ENCODE peak calls at places on chromosomes 11 and 22, in ten cellular contexts. M is ELF-1, N is T follicular helper cell, Y is NCI-H748 treated with DMSO at 0.1 percent for 48 hours, A is aorta, K is M059J, H is GM19239, R is fibroblast of mammary gland, X is esophagus muscularis mucosa, Q is SW 1271. U is an unnamed sample.
A peak's percentile ranks its signal among the peaks of the same experiment; 100 is the strongest.

GRCh38 chr11:31790649-31791048 is 20.5 kb downstream of the PAX6 start:
- DNase-seq in M (no peak), N (no peak), Y (no peak), A (no peak), K (no peak), H (no peak), R (no peak), X (peak; percentile 91), Q (no peak), U (no peak)

GRCh38 chr11:123195182-123196059 is at the start of gene CLMP:
- DNase-seq in M (peak; percentile 68), N (no peak), Y (no peak), A (peak; percentile 89), K (peak; percentile 72), H (no peak), R (peak; percentile 83), X (no peak), Q (no peak), U (no peak)

GRCh38 chr11:31887180-31887579 is 76.1 kb upstream of the PAX6 start:
- DNase-seq in M (peak; percentile 44), N (no peak), Y (no peak), A (no peak), K (peak; percentile 32), H (no peak), R (peak; percentile 5), X (no peak), Q (no peak), U (no peak)

GRCh38 chr11:108838804-108839128 is 173.9 kb downstream of the DDX10 start:
- DNase-seq in M (no peak), N (no peak), Y (no peak), A (no peak), K (no peak), H (no peak), R (no peak), X (no peak), Q (no peak), U (no peak)

GRCh38 chr22:48358886-48359612 is 1468.6 kb downstream of the BRD1 start:
- DNase-seq in M (no peak), N (no peak), Y (no peak), A (peak; percentile 70), K (no peak), H (no peak), R (no peak), X (no peak), Q (no peak), U (no peak)

GRCh38 chr11:112962854-112963367 is 1.7 kb downstream of the NCAM1 start:
- DNase-seq in M (peak; percentile 66), N (no peak), Y (peak; percentile 69), A (peak; percentile 86), K (peak; percentile 31), H (no peak), R (no peak), X (no peak), Q (no peak), U (peak; percentile 49)

GRCh38 chr11:128021304-128022006 is 565.9 kb downstream of the ETS1 start:
- DNase-seq in M (peak; percentile 42), N (no peak), Y (peak; percentile 10), A (no peak), K (peak; percentile 45), H (no peak), R (no peak), X (no peak), Q (no peak), U (no peak)

GRCh38 chr22:43849731-43850130 is 12.6 kb downstream of the SULT4A1 start:
- DNase-seq in M (no peak), N (no peak), Y (no peak), A (peak; percentile 41), K (no peak), H (no peak), R (no peak), X (no peak), Q (no peak), U (no peak)

GRCh38 chr11:103920449-103920848 is 116.0 kb upstream of the DDI1 start:
- DNase-seq in M (no peak), N (no peak), Y (no peak), A (no peak), K (peak; percentile 53), H (no peak), R (peak; percentile 47), X (no peak), Q (no peak), U (no peak)

GRCh38 chr11:34567733-34568132 is 53.2 kb upstream of the EHF start:
- DNase-seq in M (no peak), N (no peak), Y (no peak), A (no peak), K (no peak), H (no peak), R (no peak), X (peak; percentile 88), Q (no peak), U (no peak)

GRCh38 chr22:32037236-32037635 is 5.8 kb upstream of the SLC5A1 start:
- DNase-seq in M (no peak), N (no peak), Y (no peak), A (no peak), K (no peak), H (no peak), R (no peak), X (no peak), Q (no peak), U (no peak)

GRCh38 chr11:113448311-113448666 is 26.9 kb downstream of the DRD2 start:
- DNase-seq in M (no peak), N (no peak), Y (no peak), A (no peak), K (no peak), H (no peak), R (no peak), X (no peak), Q (no peak), U (no peak)

GRCh38 chr11:128757886-128758612 is 64.2 kb downstream of the FLI1 start:
- DNase-seq in M (no peak), N (no peak), Y (no peak), A (no peak), K (no peak), H (peak; percentile 58), R (no peak), X (no peak), Q (no peak), U (no peak)

GRCh38 chr11:78821371-78822306 is 247.0 kb upstream of the NARS2 start:
- DNase-seq in M (no peak), N (no peak), Y (no peak), A (no peak), K (no peak), H (no peak), R (peak; percentile 66), X (no peak), Q (no peak), U (no peak)

GRCh38 chr11:112523477-112523876 is 262.8 kb upstream of the PLET1 start:
- DNase-seq in M (peak; percentile 84), N (no peak), Y (peak; percentile 3), A (peak; percentile 79), K (peak; percentile 95), H (no peak), R (peak; percentile 5), X (no peak), Q (no peak), U (no peak)

GRCh38 chr22:32378703-32379272 is 21.1 kb downstream of the RFPL3 start:
- DNase-seq in M (peak; percentile 63), N (no peak), Y (no peak), A (no peak), K (peak; percentile 27), H (no peak), R (peak; percentile 40), X (no peak), Q (no peak), U (no peak)

GRCh38 chr11:70568504-70569172 is 170.3 kb downstream of the CTTN start:
- DNase-seq in M (peak; percentile 78), N (no peak), Y (no peak), A (peak; percentile 79), K (peak; percentile 42), H (no peak), R (peak; percentile 48), X (no peak), Q (no peak), U (peak; percentile 57)

GRCh38 chr11:125591659-125592304 is 870 bp upstream of the STT3A start:
- DNase-seq in M (no peak), N (peak; percentile 9), Y (no peak), A (peak; percentile 80), K (peak; percentile 27), H (no peak), R (peak; percentile 41), X (no peak), Q (no peak), U (peak; percentile 59)

GRCh38 chr11:20477418-20478090 is 90.0 kb downstream of the PRMT3 start:
- DNase-seq in M (no peak), N (no peak), Y (no peak), A (no peak), K (peak; percentile 9), H (no peak), R (no peak), X (no peak), Q (no peak), U (no peak)

GRCh38 chr22:45994516-45995404 is 17.8 kb upstream of the WNT7B start:
- DNase-seq in M (peak; percentile 81), N (peak; percentile 63), Y (no peak), A (peak; percentile 96), K (peak; percentile 69), H (peak; percentile 76), R (peak; percentile 64), X (no peak), Q (no peak), U (peak; percentile 87)

GRCh38 chr22:21984793-21985192 is 2.2 kb upstream of the TOP3B start:
- DNase-seq in M (peak; percentile 81), N (no peak), Y (no peak), A (no peak), K (no peak), H (no peak), R (peak; percentile 43), X (no peak), Q (no peak), U (no peak)

GRCh38 chr22:44648085-44648820 is 53.8 kb upstream of the PRR5 start:
- DNase-seq in M (no peak), N (no peak), Y (no peak), A (no peak), K (no peak), H (no peak), R (no peak), X (peak; percentile 89), Q (no peak), U (peak; percentile 21)

GRCh38 chr11:27700351-27701261 is at the start of gene BDNF:
- DNase-seq in M (peak; percentile 48), N (no peak), Y (peak; percentile 11), A (no peak), K (peak; percentile 68), H (no peak), R (peak; percentile 12), X (no peak), Q (no peak), U (no peak)

GRCh38 chr22:40593460-40594273 is 42.9 kb downstream of the MRTFA start:
- DNase-seq in M (no peak), N (no peak), Y (peak; percentile 8), A (no peak), K (no peak), H (no peak), R (no peak), X (no peak), Q (no peak), U (no peak)

GRCh38 chr22:19419464-19420178 is 11.9 kb downstream of the HIRA start:
- DNase-seq in M (no peak), N (no peak), Y (no peak), A (no peak), K (no peak), H (peak; percentile 28), R (no peak), X (no peak), Q (no peak), U (no peak)

GRCh38 chr11:48104562-48104924 is 112.1 kb upstream of the OR4B1 start:
- DNase-seq in M (no peak), N (no peak), Y (no peak), A (no peak), K (no peak), H (no peak), R (no peak), X (peak; percentile 66), Q (no peak), U (no peak)

GRCh38 chr11:61630104-61630503 is 49.2 kb upstream of the SYT7 start:
- DNase-seq in M (no peak), N (no peak), Y (no peak), A (no peak), K (no peak), H (no peak), R (no peak), X (no peak), Q (no peak), U (no peak)

GRCh38 chr11:78349114-78349513 is 68.5 kb downstream of the GAB2 start:
- DNase-seq in M (no peak), N (no peak), Y (no peak), A (no peak), K (no peak), H (no peak), R (no peak), X (no peak), Q (no peak), U (no peak)

U was measured in lower lobe of right lung.